ENCODE peak calls at places on chromosomes 5 and 9, in seven cellular contexts. R, T, A, N, J, W and F are unnamed samples.

GRCh38 chr5:170638454-170639220 is 134.8 kb downstream of the KCNIP1 start:
- DNase-seq in R (peak; percentile 29), T (peak; percentile 35), A (no peak), N (peak; percentile 51), J (peak; percentile 75), W (peak; percentile 69), F (peak; percentile 44)

GRCh38 chr5:132444841-132445639 is 45.5 kb downstream of the IRF1 start:
- DNase-seq in R (no peak), T (no peak), A (no peak), N (no peak), J (no peak), W (no peak), F (no peak)

GRCh38 chr5:75234251-75234650 is 2.4 kb downstream of the ANKRD31 start:
- DNase-seq in R (no peak), T (no peak), A (no peak), N (no peak), J (no peak), W (no peak), F (no peak)

GRCh38 chr5:6783787-6784186 is 70.6 kb downstream of the TENT4A start:
- DNase-seq in R (peak; percentile 22), T (no peak), A (no peak), N (no peak), J (no peak), W (no peak), F (no peak)

GRCh38 chr9:93171261-93171660 is 12.7 kb upstream of the WNK2 start:
- DNase-seq in R (no peak), T (no peak), A (no peak), N (no peak), J (no peak), W (no peak), F (no peak)

GRCh38 chr9:31908158-31908890 is 476.1 kb upstream of the ACO1 start:
- DNase-seq in R (no peak), T (peak; percentile 63), A (no peak), N (no peak), J (no peak), W (no peak), F (no peak)

GRCh38 chr9:72855890-72856523 is 96.8 kb downstream of the ALDH1A1 start:
- DNase-seq in R (no peak), T (no peak), A (no peak), N (no peak), J (no peak), W (no peak), F (no peak)

GRCh38 chr9:108688051-108688450 is 167.7 kb downstream of the ACTL7B start:
- DNase-seq in R (no peak), T (no peak), A (no peak), N (no peak), J (no peak), W (no peak), F (no peak)

GRCh38 chr9:30774326-30774725 is 1610.1 kb upstream of the ACO1 start:
- DNase-seq in R (no peak), T (no peak), A (peak; percentile 50), N (no peak), J (peak; percentile 6), W (peak; percentile 52), F (no peak)

GRCh38 chr5:175895701-175896102 is 24.3 kb downstream of the CPLX2 start:
- DNase-seq in R (no peak), T (no peak), A (no peak), N (no peak), J (no peak), W (no peak), F (no peak)

GRCh38 chr9:82117025-82117424 is 128.5 kb downstream of the SPATA31D1 start:
- DNase-seq in R (peak; percentile 79), T (no peak), A (no peak), N (peak; percentile 18), J (no peak), W (no peak), F (no peak)

GRCh38 chr5:60978968-60979367 is 34.0 kb downstream of the NDUFAF2 start:
- DNase-seq in R (no peak), T (no peak), A (no peak), N (no peak), J (peak; percentile 2), W (no peak), F (no peak)

GRCh38 chr5:96720408-96720807 is 58.2 kb downstream of the CAST start:
- DNase-seq in R (no peak), T (no peak), A (no peak), N (no peak), J (no peak), W (no peak), F (no peak)

GRCh38 chr5:119578937-119579336 is 50.4 kb upstream of the FAM170A start:
- DNase-seq in R (peak; percentile 6), T (peak; percentile 70), A (no peak), N (no peak), J (peak; percentile 57), W (no peak), F (no peak)

GRCh38 chr5:179307006-179307800 is 38.1 kb downstream of the ADAMTS2 start:
- DNase-seq in R (peak; percentile 54), T (no peak), A (peak; percentile 64), N (peak; percentile 12), J (no peak), W (peak; percentile 86), F (no peak)

GRCh38 chr9:27377147-27377807 is 80.3 kb upstream of the EQTN start:
- DNase-seq in R (no peak), T (no peak), A (no peak), N (no peak), J (no peak), W (no peak), F (no peak)

GRCh38 chr9:71796368-71796767 is 28.1 kb upstream of the CEMIP2 start:
- DNase-seq in R (no peak), T (no peak), A (no peak), N (no peak), J (no peak), W (no peak), F (no peak)

GRCh38 chr9:133238851-133239532 is 29.9 kb upstream of the OBP2B start:
- DNase-seq in R (peak; percentile 51), T (peak; percentile 88), A (no peak), N (peak; percentile 42), J (peak; percentile 83), W (no peak), F (peak; percentile 38)
- TF ChIP-seq CTCF in R (peak; percentile 56), T (peak; percentile 99), A (peak; percentile 31), N (peak; percentile 21), J (peak; percentile 87), W (peak; percentile 82), F (peak; percentile 52)

DNA sequence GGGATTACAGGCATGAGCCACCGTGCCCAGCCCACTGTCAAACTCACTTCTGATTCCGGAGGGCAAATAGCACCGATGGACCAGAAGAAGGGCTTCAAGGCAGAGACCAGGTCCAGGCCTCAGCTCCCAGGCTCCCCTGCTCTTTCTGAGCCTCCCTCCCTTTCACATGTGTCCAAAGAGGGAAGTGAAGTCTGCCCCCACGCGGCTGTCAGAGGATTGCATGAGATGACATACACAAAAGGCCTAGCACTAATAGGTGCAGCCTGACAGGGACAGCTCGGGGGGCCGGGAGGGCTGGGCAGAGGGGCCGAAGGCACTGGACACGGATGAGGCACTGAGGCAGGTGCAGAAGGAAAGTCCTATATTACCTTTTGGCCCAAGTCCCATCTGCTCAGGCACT is 16.1 kb downstream of the FBP1 start:
- DNase-seq in R (peak; percentile 16), T (peak; percentile 59), A (no peak), N (no peak), J (peak; percentile 79), W (no peak), F (no peak)
- TF ChIP-seq CTCF in R (peak; percentile 44), T (peak; percentile 57), A (no peak), N (no peak), J (peak; percentile 46), W (peak; percentile 59), F (peak; percentile 28)

DNA sequence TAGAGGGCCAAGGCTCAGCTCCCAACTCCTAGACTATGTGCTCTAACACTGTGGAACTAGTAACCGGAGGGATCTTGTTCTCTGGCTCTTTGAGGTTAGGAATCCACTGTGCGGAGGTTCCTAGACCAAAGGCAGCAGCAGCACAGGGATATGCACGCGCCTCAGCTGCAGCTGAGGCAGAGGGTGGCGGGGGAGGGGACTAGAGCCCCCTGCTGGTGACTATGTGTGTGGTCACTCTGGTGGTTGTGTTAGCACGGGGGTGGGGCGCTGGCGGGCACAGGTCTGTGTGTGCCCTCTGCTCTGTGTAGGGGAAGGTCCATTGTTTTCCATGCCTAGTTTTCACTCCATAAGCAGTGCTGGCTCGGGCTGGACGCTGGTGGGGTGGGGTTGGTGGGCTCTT is 458.0 kb upstream of the IZUMO3 start:
- DNase-seq in R (no peak), T (no peak), A (no peak), N (peak; percentile 3), J (peak; percentile 8), W (no peak), F (no peak)
- TF ChIP-seq CTCF in R (no peak), T (no peak), A (no peak), N (no peak), J (no peak), W (no peak), F (no peak)

DNA sequence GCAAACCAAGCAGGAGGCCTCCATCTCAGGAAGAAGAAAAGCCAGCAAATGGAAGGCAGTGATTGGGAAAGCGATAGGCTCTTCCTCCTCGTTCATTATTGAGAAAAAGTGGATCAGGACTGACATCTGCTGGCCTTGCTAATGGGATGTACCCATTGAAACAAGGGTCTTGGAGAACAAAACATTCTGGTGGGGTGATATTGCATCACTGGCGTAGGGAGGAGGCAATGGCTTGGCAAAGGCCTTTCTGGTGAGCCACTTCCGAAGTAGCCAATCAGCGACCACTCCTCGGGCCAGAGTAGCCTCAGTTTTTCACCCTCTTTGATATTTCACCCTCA is 86.7 kb upstream of the NFIB start:
- DNase-seq in R (peak; percentile 75), T (peak; percentile 6), A (peak; percentile 69), N (peak; percentile 61), J (no peak), W (no peak), F (peak; percentile 40)
- TF ChIP-seq CTCF in R (peak; percentile 73), T (peak; percentile 7), A (peak; percentile 61), N (peak; percentile 47), J (peak; percentile 71), W (peak; percentile 74), F (peak; percentile 53)

DNA sequence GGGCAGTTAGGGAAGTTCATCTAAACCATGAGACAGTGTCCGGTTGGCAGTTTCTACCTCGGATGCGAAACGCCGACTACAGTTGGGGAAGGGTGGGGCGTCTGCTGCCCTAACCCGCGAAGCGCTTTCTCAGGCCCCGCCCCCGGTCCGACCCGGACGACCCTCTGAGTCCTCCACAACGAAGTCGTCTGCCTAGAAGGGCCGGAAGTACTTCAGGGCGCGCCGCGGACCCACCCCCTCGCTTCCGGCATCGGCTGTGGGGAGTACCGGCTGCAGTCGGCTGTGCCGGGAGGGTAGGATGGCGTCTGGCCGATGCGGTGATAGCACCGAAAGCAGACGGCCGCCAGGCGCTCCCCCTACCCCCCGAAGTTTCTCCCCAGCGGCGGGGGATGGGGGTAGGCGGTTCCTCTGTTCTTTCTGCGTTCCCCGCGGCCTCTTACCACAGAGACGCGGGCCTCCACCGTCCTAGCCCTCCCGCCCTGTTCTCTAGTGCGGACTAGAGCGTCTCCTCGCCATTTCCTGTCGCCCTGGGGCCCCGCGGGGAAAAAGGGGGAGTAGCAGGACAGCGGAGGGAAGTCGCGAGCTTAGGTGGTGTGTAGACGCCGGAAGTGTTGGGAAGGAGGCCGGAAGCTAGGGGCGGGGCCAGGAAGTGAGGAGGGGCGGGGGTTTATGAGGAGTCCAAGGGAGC is at the start of gene TRIM41:
- DNase-seq in R (peak; percentile 99), T (peak; percentile 96), A (peak; percentile 100), N (peak; percentile 99), J (peak; percentile 98), W (peak; percentile 99), F (peak; percentile 95)
- TF ChIP-seq CTCF in R (peak; percentile 25), T (no peak), A (no peak), N (no peak), J (no peak), W (peak; percentile 22), F (no peak)